ENCODE peak calls at places on chromosome X, in ten cellular contexts. One of them, this sample, is unnamed. For H3K4me1, the result is how much of the 10 kb centered on the place peaks cover.

GRCh38 chrX:1465261-1466231 is 12.8 kb upstream of the ASMTL start:
- DNase-seq in mucosa of descending colon: peak
- DNase-seq in H1: peak
- DNase-seq in PC-9: no peak
- DNase-seq in fibroblast of lung: no peak
- DNase-seq in gastrocnemius medialis: no peak
- DNase-seq in Panc1: no peak
- DNase-seq in thyroid gland: no peak
- DNase-seq in CD8-positive, alpha-beta T cell: no peak
- DNase-seq in right atrium auricular region: peak
- DNase-seq in this sample: no peak

GRCh38 chrX:53324085-53324484 is 42.7 kb upstream of the IQSEC2 start:
- DNase-seq in H1: no peak
- DNase-seq in CD8-positive, alpha-beta T cell: no peak
- DNase-seq in PC-9: no peak
- DNase-seq in gastrocnemius medialis: no peak
- DNase-seq in mucosa of descending colon: no peak
- DNase-seq in right atrium auricular region: no peak
- DNase-seq in thyroid gland: no peak
- DNase-seq in fibroblast of lung: no peak
- DNase-seq in Panc1: no peak
- DNase-seq in this sample: no peak

GRCh38 chrX:129998006-129998405 is 15.6 kb downstream of the BCORL1 start:
- DNase-seq in Panc1: no peak
- DNase-seq in right atrium auricular region: no peak
- DNase-seq in H1: no peak
- DNase-seq in PC-9: no peak
- DNase-seq in fibroblast of lung: no peak
- DNase-seq in gastrocnemius medialis: no peak
- DNase-seq in CD8-positive, alpha-beta T cell: no peak
- DNase-seq in thyroid gland: no peak
- DNase-seq in mucosa of descending colon: no peak
- DNase-seq in this sample: no peak

GRCh38 chrX:136646602-136647239 is 1.2 kb upstream of the CD40LG start:
- DNase-seq in mucosa of descending colon: no peak
- DNase-seq in CD8-positive, alpha-beta T cell: no peak
- DNase-seq in right atrium auricular region: no peak
- DNase-seq in Panc1: no peak
- DNase-seq in gastrocnemius medialis: no peak
- DNase-seq in fibroblast of lung: no peak
- DNase-seq in H1: no peak
- DNase-seq in PC-9: no peak
- DNase-seq in thyroid gland: no peak
- DNase-seq in this sample: no peak

GRCh38 chrX:37871626-37872302 is 24.4 kb upstream of the DYNLT3 start:
- DNase-seq in right atrium auricular region: no peak
- DNase-seq in PC-9: no peak
- DNase-seq in gastrocnemius medialis: peak
- DNase-seq in CD8-positive, alpha-beta T cell: no peak
- DNase-seq in thyroid gland: no peak
- DNase-seq in fibroblast of lung: peak
- DNase-seq in Panc1: peak
- DNase-seq in mucosa of descending colon: no peak
- DNase-seq in H1: no peak
- DNase-seq in this sample: peak

GRCh38 chrX:56733459-56734046 is 4.5 kb downstream of the NBDY start:
- DNase-seq in Panc1: no peak
- DNase-seq in PC-9: peak
- DNase-seq in mucosa of descending colon: no peak
- DNase-seq in fibroblast of lung: peak
- DNase-seq in right atrium auricular region: peak
- DNase-seq in CD8-positive, alpha-beta T cell: peak
- DNase-seq in gastrocnemius medialis: peak
- DNase-seq in thyroid gland: peak
- DNase-seq in H1: peak
- DNase-seq in this sample: peak

GRCh38 chrX:39645059-39645895 is 452.5 kb downstream of the BCOR start:
- DNase-seq in Panc1: no peak
- DNase-seq in right atrium auricular region: peak
- DNase-seq in fibroblast of lung: peak
- DNase-seq in H1: no peak
- DNase-seq in CD8-positive, alpha-beta T cell: no peak
- DNase-seq in gastrocnemius medialis: peak
- DNase-seq in thyroid gland: peak
- DNase-seq in mucosa of descending colon: no peak
- DNase-seq in PC-9: no peak
- DNase-seq in this sample: peak

GRCh38 chrX:124414281-124414680 is 67.9 kb downstream of the SH2D1A start:
- DNase-seq in Panc1: no peak
- DNase-seq in right atrium auricular region: no peak
- DNase-seq in fibroblast of lung: no peak
- DNase-seq in thyroid gland: no peak
- DNase-seq in H1: no peak
- DNase-seq in gastrocnemius medialis: no peak
- DNase-seq in PC-9: no peak
- DNase-seq in CD8-positive, alpha-beta T cell: no peak
- DNase-seq in mucosa of descending colon: no peak
- DNase-seq in this sample: no peak

GRCh38 chrX:57929373-57929772 is 19.1 kb upstream of the ZXDA start:
- DNase-seq in right atrium auricular region: no peak
- DNase-seq in thyroid gland: no peak
- DNase-seq in fibroblast of lung: peak
- DNase-seq in PC-9: no peak
- DNase-seq in mucosa of descending colon: no peak
- DNase-seq in H1: no peak
- DNase-seq in gastrocnemius medialis: no peak
- DNase-seq in Panc1: no peak
- DNase-seq in CD8-positive, alpha-beta T cell: no peak
- DNase-seq in this sample: no peak

GRCh38 chrX:142005532-142005931 is 101.8 kb downstream of the MAGEC1 start:
- DNase-seq in Panc1: no peak
- DNase-seq in thyroid gland: no peak
- DNase-seq in H1: no peak
- DNase-seq in CD8-positive, alpha-beta T cell: no peak
- DNase-seq in gastrocnemius medialis: no peak
- DNase-seq in fibroblast of lung: no peak
- DNase-seq in mucosa of descending colon: no peak
- DNase-seq in PC-9: no peak
- DNase-seq in right atrium auricular region: no peak
- DNase-seq in this sample: no peak

GRCh38 chrX:8025705-8026104 is 98.5 kb upstream of the PNPLA4 start:
- DNase-seq in right atrium auricular region: no peak
- DNase-seq in gastrocnemius medialis: no peak
- DNase-seq in Panc1: no peak
- DNase-seq in PC-9: no peak
- DNase-seq in mucosa of descending colon: no peak
- DNase-seq in CD8-positive, alpha-beta T cell: no peak
- DNase-seq in fibroblast of lung: no peak
- DNase-seq in H1: no peak
- DNase-seq in thyroid gland: no peak
- DNase-seq in this sample: no peak

GRCh38 chrX:135087867-135088266 is 32.5 kb downstream of the ETDB start:
- DNase-seq in thyroid gland: no peak
- DNase-seq in H1: no peak
- DNase-seq in PC-9: no peak
- DNase-seq in fibroblast of lung: no peak
- DNase-seq in mucosa of descending colon: no peak
- DNase-seq in CD8-positive, alpha-beta T cell: no peak
- DNase-seq in right atrium auricular region: no peak
- DNase-seq in gastrocnemius medialis: peak
- DNase-seq in Panc1: no peak
- DNase-seq in this sample: peak

GRCh38 chrX:46204721-46205422 is 340.3 kb downstream of the ZNF674 start:
- DNase-seq in gastrocnemius medialis: no peak
- DNase-seq in fibroblast of lung: no peak
- DNase-seq in right atrium auricular region: no peak
- DNase-seq in H1: no peak
- DNase-seq in mucosa of descending colon: no peak
- DNase-seq in PC-9: no peak
- DNase-seq in Panc1: no peak
- DNase-seq in CD8-positive, alpha-beta T cell: no peak
- DNase-seq in thyroid gland: no peak
- DNase-seq in this sample: no peak

DNA sequence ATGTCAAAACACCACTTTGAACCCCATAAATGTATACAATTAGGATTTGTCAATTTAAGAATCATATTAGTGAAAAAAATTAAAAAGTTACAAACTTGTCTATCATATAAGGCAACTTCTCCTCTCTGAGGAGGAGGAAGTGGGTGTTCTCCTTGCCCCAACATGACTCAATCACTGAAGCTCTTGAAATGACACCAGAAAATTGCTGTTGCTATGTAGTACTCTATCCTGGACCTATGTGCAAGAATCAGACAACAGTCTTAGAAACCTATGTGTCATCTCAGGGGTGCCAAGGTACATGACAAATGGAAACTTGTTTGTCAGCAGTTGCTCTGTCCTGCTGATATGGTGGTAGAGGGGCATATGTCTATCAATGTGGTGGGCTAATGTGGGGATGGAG is 47.7 kb downstream of the HMGB3 start:
- DNase-seq in mucosa of descending colon: no peak
- DNase-seq in thyroid gland: no peak
- DNase-seq in H1: no peak
- DNase-seq in CD8-positive, alpha-beta T cell: no peak
- DNase-seq in Panc1: no peak
- DNase-seq in fibroblast of lung: no peak
- DNase-seq in right atrium auricular region: no peak
- DNase-seq in PC-9: no peak
- DNase-seq in gastrocnemius medialis: no peak
- DNase-seq in this sample: no peak
- TF ChIP-seq CTCF in mucosa of descending colon: no peak
- TF ChIP-seq CTCF in thyroid gland: no peak
- TF ChIP-seq CTCF in H1: no peak
- TF ChIP-seq CTCF in CD8-positive, alpha-beta T cell: no peak
- TF ChIP-seq CTCF in Panc1: no peak
- TF ChIP-seq CTCF in fibroblast of lung: no peak
- TF ChIP-seq CTCF in right atrium auricular region: no peak
- TF ChIP-seq CTCF in PC-9: no peak
- TF ChIP-seq CTCF in gastrocnemius medialis: no peak
- TF ChIP-seq CTCF in this sample: no peak

DNA sequence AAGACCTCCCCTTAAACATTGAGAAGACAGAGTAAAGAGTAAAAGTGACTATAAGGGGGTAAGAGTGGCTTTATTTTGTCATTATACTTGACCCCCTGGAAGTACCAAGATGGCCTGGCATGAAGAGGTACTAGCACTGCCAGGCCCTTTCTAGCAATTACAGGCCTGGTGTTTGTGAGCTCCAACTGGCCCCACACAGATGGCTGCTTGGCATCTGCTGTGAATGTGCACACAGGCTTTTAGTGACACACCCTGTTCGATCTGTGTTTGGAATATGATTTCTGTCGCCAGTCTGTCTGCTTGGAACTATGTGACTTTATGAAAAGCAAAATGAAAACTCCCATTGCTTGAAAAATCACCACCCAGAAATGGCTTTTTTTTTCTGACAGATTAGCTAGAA is 123.3 kb downstream of the CLCN4 start:
- DNase-seq in H1: no peak
- DNase-seq in gastrocnemius medialis: no peak
- DNase-seq in right atrium auricular region: no peak
- DNase-seq in Panc1: no peak
- DNase-seq in mucosa of descending colon: no peak
- DNase-seq in thyroid gland: no peak
- DNase-seq in PC-9: no peak
- DNase-seq in fibroblast of lung: no peak
- DNase-seq in CD8-positive, alpha-beta T cell: no peak
- DNase-seq in this sample: no peak
- H3K4me1 ChIP-seq in H1: under half
- H3K4me1 ChIP-seq in gastrocnemius medialis: under half
- H3K4me1 ChIP-seq in right atrium auricular region: under half
- H3K4me1 ChIP-seq in Panc1: under half
- H3K4me1 ChIP-seq in mucosa of descending colon: under half
- H3K4me1 ChIP-seq in thyroid gland: under half
- H3K4me1 ChIP-seq in PC-9: under half
- H3K4me1 ChIP-seq in fibroblast of lung: under half
- H3K4me1 ChIP-seq in CD8-positive, alpha-beta T cell: under half
- H3K4me1 ChIP-seq in this sample: under half

DNA sequence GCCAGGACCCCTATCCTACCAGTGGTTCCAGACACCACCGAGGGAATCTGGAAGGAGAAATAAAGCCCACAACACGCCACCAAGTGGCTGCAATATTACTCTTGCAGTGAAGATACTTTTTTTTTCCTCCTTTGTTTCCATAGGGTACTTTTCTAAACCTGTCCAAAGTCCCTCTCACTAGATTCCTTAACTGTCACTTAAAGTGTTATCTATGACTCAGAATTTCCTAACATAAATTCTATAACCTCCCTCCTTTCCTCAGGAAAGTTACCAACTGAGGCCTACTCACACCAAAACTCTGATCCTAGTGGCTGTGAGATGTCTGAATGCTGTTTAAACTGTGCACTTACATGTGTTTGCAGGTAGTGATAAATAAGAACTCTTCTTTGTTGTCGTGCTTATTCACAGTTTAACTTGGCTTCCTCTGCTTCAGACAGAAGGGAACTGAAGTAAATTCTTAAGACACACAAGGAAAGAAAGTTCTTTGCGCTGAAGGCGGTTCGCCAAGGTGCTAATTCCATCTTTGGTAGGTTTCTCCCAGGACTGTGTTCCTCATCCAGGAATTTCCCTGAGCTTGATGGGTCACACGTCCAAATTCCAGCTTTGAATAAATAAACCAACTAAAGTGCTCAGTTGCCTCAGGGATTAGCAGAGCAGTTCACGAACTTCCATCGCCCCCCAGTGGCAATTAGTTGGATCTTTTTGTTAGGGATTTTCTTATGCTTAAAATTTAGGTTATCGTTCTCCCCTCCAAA is 10.7 kb upstream of the HCCS start:
- DNase-seq in thyroid gland: peak
- DNase-seq in Panc1: no peak
- DNase-seq in CD8-positive, alpha-beta T cell: no peak
- DNase-seq in right atrium auricular region: no peak
- DNase-seq in H1: no peak
- DNase-seq in gastrocnemius medialis: no peak
- DNase-seq in fibroblast of lung: peak
- DNase-seq in PC-9: peak
- DNase-seq in mucosa of descending colon: no peak
- DNase-seq in this sample: peak
- TF ChIP-seq CTCF in thyroid gland: no peak
- TF ChIP-seq CTCF in Panc1: peak
- TF ChIP-seq CTCF in CD8-positive, alpha-beta T cell: no peak
- TF ChIP-seq CTCF in right atrium auricular region: peak
- TF ChIP-seq CTCF in H1: no peak
- TF ChIP-seq CTCF in gastrocnemius medialis: no peak
- TF ChIP-seq CTCF in fibroblast of lung: peak
- TF ChIP-seq CTCF in PC-9: peak
- TF ChIP-seq CTCF in mucosa of descending colon: peak
- TF ChIP-seq CTCF in this sample: peak

DNA sequence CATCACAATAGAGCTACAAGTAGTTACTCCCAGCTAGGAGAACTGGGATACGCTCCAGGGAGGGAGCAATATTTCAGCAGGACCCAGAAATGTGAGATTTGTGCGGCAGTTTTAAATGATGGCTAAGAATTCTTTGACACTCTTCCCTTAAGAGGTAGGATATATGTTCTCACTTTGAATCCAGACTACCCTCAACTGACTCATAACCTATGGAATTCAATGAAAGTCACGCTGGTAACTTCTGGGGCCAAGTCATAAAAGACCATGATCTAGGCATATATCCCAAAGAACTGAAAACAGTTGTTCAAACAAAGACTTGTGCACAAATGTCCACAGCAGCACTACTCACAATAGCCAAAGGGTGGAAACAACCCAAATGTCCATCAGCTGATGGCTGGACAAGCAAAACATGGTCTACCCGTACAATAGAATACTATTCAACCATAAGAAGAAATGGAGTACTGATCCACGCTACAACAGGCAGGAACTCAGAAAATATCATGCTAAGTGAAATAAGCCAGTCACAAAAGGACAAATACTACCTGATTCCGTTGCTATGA is 10.5 kb downstream of the CD99L2 start:
- DNase-seq in Panc1: no peak
- DNase-seq in gastrocnemius medialis: no peak
- DNase-seq in PC-9: no peak
- DNase-seq in fibroblast of lung: peak
- DNase-seq in thyroid gland: no peak
- DNase-seq in CD8-positive, alpha-beta T cell: no peak
- DNase-seq in mucosa of descending colon: no peak
- DNase-seq in right atrium auricular region: no peak
- DNase-seq in H1: no peak
- DNase-seq in this sample: no peak
- H3K4me1 ChIP-seq in Panc1: under half
- H3K4me1 ChIP-seq in gastrocnemius medialis: under half
- H3K4me1 ChIP-seq in PC-9: under half
- H3K4me1 ChIP-seq in fibroblast of lung: under half
- H3K4me1 ChIP-seq in thyroid gland: under half
- H3K4me1 ChIP-seq in CD8-positive, alpha-beta T cell: under half
- H3K4me1 ChIP-seq in mucosa of descending colon: under half
- H3K4me1 ChIP-seq in right atrium auricular region: under half
- H3K4me1 ChIP-seq in H1: under half
- H3K4me1 ChIP-seq in this sample: under half